ENCODE peak calls at places on chromosomes 3 and 15, in nine cellular contexts. One of them, this sample, is unnamed.
A peak's percentile ranks its signal among the peaks of the same experiment; 100 is the strongest.

GRCh38 chr3:197458179-197458707 is 97.5 kb downstream of the BDH1 start:
- DNase-seq in lower lobe of right lung: peak; percentile 54
- DNase-seq in NCI-H748 treated with DMSO at 0.1 percent for 48 hours: no peak
- DNase-seq in lung microvascular endothelial cell: no peak
- DNase-seq in H54: peak; percentile 30
- DNase-seq in T1000: no peak
- DNase-seq in amygdala: no peak
- DNase-seq in stimulated activated CD8-positive, alpha-beta memory T cell treated with anti-CD3 and anti-CD28 coated beads, Interleukin-12 subunit alpha, Interleukin-12 subunit beta, amount 100 ng/mL, for 4 hours: no peak
- DNase-seq in MM.1S: peak; percentile 77
- DNase-seq in this sample: no peak

GRCh38 chr15:81899024-81899423 is 146.8 kb downstream of the MEX3B start:
- DNase-seq in lower lobe of right lung: no peak
- DNase-seq in NCI-H748 treated with DMSO at 0.1 percent for 48 hours: no peak
- DNase-seq in lung microvascular endothelial cell: no peak
- DNase-seq in H54: no peak
- DNase-seq in T1000: no peak
- DNase-seq in amygdala: no peak
- DNase-seq in stimulated activated CD8-positive, alpha-beta memory T cell treated with anti-CD3 and anti-CD28 coated beads, Interleukin-12 subunit alpha, Interleukin-12 subunit beta, amount 100 ng/mL, for 4 hours: no peak
- DNase-seq in MM.1S: no peak
- DNase-seq in this sample: no peak

GRCh38 chr3:10949197-10949596 is 43.4 kb upstream of the SLC6A1 start:
- DNase-seq in lower lobe of right lung: no peak
- DNase-seq in NCI-H748 treated with DMSO at 0.1 percent for 48 hours: no peak
- DNase-seq in lung microvascular endothelial cell: no peak
- DNase-seq in H54: no peak
- DNase-seq in T1000: no peak
- DNase-seq in amygdala: peak; percentile 31
- DNase-seq in stimulated activated CD8-positive, alpha-beta memory T cell treated with anti-CD3 and anti-CD28 coated beads, Interleukin-12 subunit alpha, Interleukin-12 subunit beta, amount 100 ng/mL, for 4 hours: no peak
- DNase-seq in MM.1S: no peak
- DNase-seq in this sample: no peak

GRCh38 chr15:37394402-37395099 is 294.2 kb upstream of the MEIS2 start:
- DNase-seq in lower lobe of right lung: no peak
- DNase-seq in NCI-H748 treated with DMSO at 0.1 percent for 48 hours: no peak
- DNase-seq in lung microvascular endothelial cell: no peak
- DNase-seq in H54: no peak
- DNase-seq in T1000: no peak
- DNase-seq in amygdala: no peak
- DNase-seq in stimulated activated CD8-positive, alpha-beta memory T cell treated with anti-CD3 and anti-CD28 coated beads, Interleukin-12 subunit alpha, Interleukin-12 subunit beta, amount 100 ng/mL, for 4 hours: no peak
- DNase-seq in MM.1S: peak; percentile 35
- DNase-seq in this sample: no peak

GRCh38 chr15:67746450-67746849 is 78.9 kb upstream of the SKOR1 start:
- DNase-seq in lower lobe of right lung: no peak
- DNase-seq in NCI-H748 treated with DMSO at 0.1 percent for 48 hours: no peak
- DNase-seq in lung microvascular endothelial cell: no peak
- DNase-seq in H54: no peak
- DNase-seq in T1000: no peak
- DNase-seq in amygdala: no peak
- DNase-seq in stimulated activated CD8-positive, alpha-beta memory T cell treated with anti-CD3 and anti-CD28 coated beads, Interleukin-12 subunit alpha, Interleukin-12 subunit beta, amount 100 ng/mL, for 4 hours: no peak
- DNase-seq in MM.1S: no peak
- DNase-seq in this sample: no peak

GRCh38 chr3:136955813-136956212 is 2.0 kb upstream of the IL20RB start:
- DNase-seq in lower lobe of right lung: no peak
- DNase-seq in NCI-H748 treated with DMSO at 0.1 percent for 48 hours: no peak
- DNase-seq in lung microvascular endothelial cell: no peak
- DNase-seq in H54: peak; percentile 20
- DNase-seq in T1000: no peak
- DNase-seq in amygdala: no peak
- DNase-seq in stimulated activated CD8-positive, alpha-beta memory T cell treated with anti-CD3 and anti-CD28 coated beads, Interleukin-12 subunit alpha, Interleukin-12 subunit beta, amount 100 ng/mL, for 4 hours: no peak
- DNase-seq in MM.1S: no peak
- DNase-seq in this sample: no peak

GRCh38 chr15:99932676-99933402 is 199.6 kb upstream of the LYSMD4 start:
- DNase-seq in lower lobe of right lung: no peak
- DNase-seq in NCI-H748 treated with DMSO at 0.1 percent for 48 hours: no peak
- DNase-seq in lung microvascular endothelial cell: no peak
- DNase-seq in H54: no peak
- DNase-seq in T1000: no peak
- DNase-seq in amygdala: no peak
- DNase-seq in stimulated activated CD8-positive, alpha-beta memory T cell treated with anti-CD3 and anti-CD28 coated beads, Interleukin-12 subunit alpha, Interleukin-12 subunit beta, amount 100 ng/mL, for 4 hours: no peak
- DNase-seq in MM.1S: no peak
- DNase-seq in this sample: no peak

GRCh38 chr3:64209866-64210609 is 15.2 kb downstream of the PRICKLE2 start:
- DNase-seq in lower lobe of right lung: peak; percentile 61
- DNase-seq in NCI-H748 treated with DMSO at 0.1 percent for 48 hours: no peak
- DNase-seq in lung microvascular endothelial cell: no peak
- DNase-seq in H54: no peak
- DNase-seq in T1000: no peak
- DNase-seq in amygdala: peak; percentile 22
- DNase-seq in stimulated activated CD8-positive, alpha-beta memory T cell treated with anti-CD3 and anti-CD28 coated beads, Interleukin-12 subunit alpha, Interleukin-12 subunit beta, amount 100 ng/mL, for 4 hours: no peak
- DNase-seq in MM.1S: no peak
- DNase-seq in this sample: no peak

GRCh38 chr3:129112308-129113052 is 9.1 kb downstream of the RAB43 start:
- DNase-seq in lower lobe of right lung: peak; percentile 35
- DNase-seq in NCI-H748 treated with DMSO at 0.1 percent for 48 hours: no peak
- DNase-seq in lung microvascular endothelial cell: no peak
- DNase-seq in H54: no peak
- DNase-seq in T1000: no peak
- DNase-seq in amygdala: no peak
- DNase-seq in stimulated activated CD8-positive, alpha-beta memory T cell treated with anti-CD3 and anti-CD28 coated beads, Interleukin-12 subunit alpha, Interleukin-12 subunit beta, amount 100 ng/mL, for 4 hours: no peak
- DNase-seq in MM.1S: no peak
- DNase-seq in this sample: no peak

GRCh38 chr3:180180795-180181194 is 144.1 kb upstream of the PEX5L start:
- DNase-seq in lower lobe of right lung: no peak
- DNase-seq in NCI-H748 treated with DMSO at 0.1 percent for 48 hours: no peak
- DNase-seq in lung microvascular endothelial cell: no peak
- DNase-seq in H54: no peak
- DNase-seq in T1000: no peak
- DNase-seq in amygdala: no peak
- DNase-seq in stimulated activated CD8-positive, alpha-beta memory T cell treated with anti-CD3 and anti-CD28 coated beads, Interleukin-12 subunit alpha, Interleukin-12 subunit beta, amount 100 ng/mL, for 4 hours: no peak
- DNase-seq in MM.1S: no peak
- DNase-seq in this sample: no peak

GRCh38 chr3:116281313-116282143 is 163.8 kb downstream of the LSAMP start:
- DNase-seq in lower lobe of right lung: no peak
- DNase-seq in NCI-H748 treated with DMSO at 0.1 percent for 48 hours: no peak
- DNase-seq in lung microvascular endothelial cell: no peak
- DNase-seq in H54: no peak
- DNase-seq in T1000: no peak
- DNase-seq in amygdala: no peak
- DNase-seq in stimulated activated CD8-positive, alpha-beta memory T cell treated with anti-CD3 and anti-CD28 coated beads, Interleukin-12 subunit alpha, Interleukin-12 subunit beta, amount 100 ng/mL, for 4 hours: no peak
- DNase-seq in MM.1S: no peak
- DNase-seq in this sample: no peak

GRCh38 chr15:83854314-83854713 is 200.4 kb downstream of the ADAMTSL3 start:
- DNase-seq in lower lobe of right lung: no peak
- DNase-seq in NCI-H748 treated with DMSO at 0.1 percent for 48 hours: no peak
- DNase-seq in lung microvascular endothelial cell: peak; percentile 50
- DNase-seq in H54: no peak
- DNase-seq in T1000: no peak
- DNase-seq in amygdala: no peak
- DNase-seq in stimulated activated CD8-positive, alpha-beta memory T cell treated with anti-CD3 and anti-CD28 coated beads, Interleukin-12 subunit alpha, Interleukin-12 subunit beta, amount 100 ng/mL, for 4 hours: no peak
- DNase-seq in MM.1S: no peak
- DNase-seq in this sample: no peak

GRCh38 chr3:60673123-60673522 is 578.1 kb downstream of the FHIT start:
- DNase-seq in lower lobe of right lung: no peak
- DNase-seq in NCI-H748 treated with DMSO at 0.1 percent for 48 hours: no peak
- DNase-seq in lung microvascular endothelial cell: no peak
- DNase-seq in H54: no peak
- DNase-seq in T1000: no peak
- DNase-seq in amygdala: no peak
- DNase-seq in stimulated activated CD8-positive, alpha-beta memory T cell treated with anti-CD3 and anti-CD28 coated beads, Interleukin-12 subunit alpha, Interleukin-12 subunit beta, amount 100 ng/mL, for 4 hours: no peak
- DNase-seq in MM.1S: no peak
- DNase-seq in this sample: no peak

GRCh38 chr15:73786518-73786917 is 33.4 kb upstream of the INSYN1 start:
- DNase-seq in lower lobe of right lung: no peak
- DNase-seq in NCI-H748 treated with DMSO at 0.1 percent for 48 hours: no peak
- DNase-seq in lung microvascular endothelial cell: no peak
- DNase-seq in H54: no peak
- DNase-seq in T1000: no peak
- DNase-seq in amygdala: peak; percentile 44
- DNase-seq in stimulated activated CD8-positive, alpha-beta memory T cell treated with anti-CD3 and anti-CD28 coated beads, Interleukin-12 subunit alpha, Interleukin-12 subunit beta, amount 100 ng/mL, for 4 hours: no peak
- DNase-seq in MM.1S: no peak
- DNase-seq in this sample: no peak

GRCh38 chr3:112117826-112118571 is 15.0 kb downstream of the GCSAM start:
- DNase-seq in lower lobe of right lung: peak; percentile 54
- DNase-seq in NCI-H748 treated with DMSO at 0.1 percent for 48 hours: no peak
- DNase-seq in lung microvascular endothelial cell: no peak
- DNase-seq in H54: no peak
- DNase-seq in T1000: no peak
- DNase-seq in amygdala: no peak
- DNase-seq in stimulated activated CD8-positive, alpha-beta memory T cell treated with anti-CD3 and anti-CD28 coated beads, Interleukin-12 subunit alpha, Interleukin-12 subunit beta, amount 100 ng/mL, for 4 hours: no peak
- DNase-seq in MM.1S: no peak
- DNase-seq in this sample: no peak

GRCh38 chr3:170497197-170497596 is 78.5 kb downstream of the CLDN11 start:
- DNase-seq in lower lobe of right lung: no peak
- DNase-seq in NCI-H748 treated with DMSO at 0.1 percent for 48 hours: no peak
- DNase-seq in lung microvascular endothelial cell: no peak
- DNase-seq in H54: no peak
- DNase-seq in T1000: no peak
- DNase-seq in amygdala: no peak
- DNase-seq in stimulated activated CD8-positive, alpha-beta memory T cell treated with anti-CD3 and anti-CD28 coated beads, Interleukin-12 subunit alpha, Interleukin-12 subunit beta, amount 100 ng/mL, for 4 hours: no peak
- DNase-seq in MM.1S: no peak
- DNase-seq in this sample: no peak

GRCh38 chr3:59286791-59287531 is 237.1 kb upstream of the CFAP20DC start:
- DNase-seq in lower lobe of right lung: peak; percentile 58
- DNase-seq in NCI-H748 treated with DMSO at 0.1 percent for 48 hours: no peak
- DNase-seq in lung microvascular endothelial cell: no peak
- DNase-seq in H54: no peak
- DNase-seq in T1000: no peak
- DNase-seq in amygdala: no peak
- DNase-seq in stimulated activated CD8-positive, alpha-beta memory T cell treated with anti-CD3 and anti-CD28 coated beads, Interleukin-12 subunit alpha, Interleukin-12 subunit beta, amount 100 ng/mL, for 4 hours: no peak
- DNase-seq in MM.1S: no peak
- DNase-seq in this sample: no peak

GRCh38 chr15:39000008-39000734 is 435.6 kb upstream of the RASGRP1 start:
- DNase-seq in lower lobe of right lung: no peak
- DNase-seq in NCI-H748 treated with DMSO at 0.1 percent for 48 hours: no peak
- DNase-seq in lung microvascular endothelial cell: no peak
- DNase-seq in H54: no peak
- DNase-seq in T1000: no peak
- DNase-seq in amygdala: no peak
- DNase-seq in stimulated activated CD8-positive, alpha-beta memory T cell treated with anti-CD3 and anti-CD28 coated beads, Interleukin-12 subunit alpha, Interleukin-12 subunit beta, amount 100 ng/mL, for 4 hours: no peak
- DNase-seq in MM.1S: no peak
- DNase-seq in this sample: no peak

GRCh38 chr3:190601597-190601996 is 87.7 kb downstream of the IL1RAP start:
- DNase-seq in lower lobe of right lung: no peak
- DNase-seq in NCI-H748 treated with DMSO at 0.1 percent for 48 hours: no peak
- DNase-seq in lung microvascular endothelial cell: no peak
- DNase-seq in H54: no peak
- DNase-seq in T1000: no peak
- DNase-seq in amygdala: no peak
- DNase-seq in stimulated activated CD8-positive, alpha-beta memory T cell treated with anti-CD3 and anti-CD28 coated beads, Interleukin-12 subunit alpha, Interleukin-12 subunit beta, amount 100 ng/mL, for 4 hours: no peak
- DNase-seq in MM.1S: no peak
- DNase-seq in this sample: no peak

GRCh38 chr15:41966414-41966812 is 5.9 kb downstream of the EHD4 start:
- DNase-seq in lower lobe of right lung: no peak
- DNase-seq in NCI-H748 treated with DMSO at 0.1 percent for 48 hours: no peak
- DNase-seq in lung microvascular endothelial cell: no peak
- DNase-seq in H54: no peak
- DNase-seq in T1000: no peak
- DNase-seq in amygdala: no peak
- DNase-seq in stimulated activated CD8-positive, alpha-beta memory T cell treated with anti-CD3 and anti-CD28 coated beads, Interleukin-12 subunit alpha, Interleukin-12 subunit beta, amount 100 ng/mL, for 4 hours: no peak
- DNase-seq in MM.1S: no peak
- DNase-seq in this sample: no peak

GRCh38 chr3:12557472-12558105 is 702 bp downstream of the MKRN2 start:
- DNase-seq in lower lobe of right lung: no peak
- DNase-seq in NCI-H748 treated with DMSO at 0.1 percent for 48 hours: no peak
- DNase-seq in lung microvascular endothelial cell: peak; percentile 40
- DNase-seq in H54: no peak
- DNase-seq in T1000: no peak
- DNase-seq in amygdala: no peak
- DNase-seq in stimulated activated CD8-positive, alpha-beta memory T cell treated with anti-CD3 and anti-CD28 coated beads, Interleukin-12 subunit alpha, Interleukin-12 subunit beta, amount 100 ng/mL, for 4 hours: no peak
- DNase-seq in MM.1S: no peak
- DNase-seq in this sample: no peak

GRCh38 chr3:178107804-178108203 is 428.4 kb upstream of the KCNMB2 start:
- DNase-seq in lower lobe of right lung: no peak
- DNase-seq in NCI-H748 treated with DMSO at 0.1 percent for 48 hours: no peak
- DNase-seq in lung microvascular endothelial cell: no peak
- DNase-seq in H54: no peak
- DNase-seq in T1000: no peak
- DNase-seq in amygdala: no peak
- DNase-seq in stimulated activated CD8-positive, alpha-beta memory T cell treated with anti-CD3 and anti-CD28 coated beads, Interleukin-12 subunit alpha, Interleukin-12 subunit beta, amount 100 ng/mL, for 4 hours: no peak
- DNase-seq in MM.1S: no peak
- DNase-seq in this sample: no peak

GRCh38 chr3:66985336-66985920 is 12.7 kb upstream of the KBTBD8 start:
- DNase-seq in lower lobe of right lung: no peak
- DNase-seq in NCI-H748 treated with DMSO at 0.1 percent for 48 hours: no peak
- DNase-seq in lung microvascular endothelial cell: peak; percentile 80
- DNase-seq in H54: no peak
- DNase-seq in T1000: no peak
- DNase-seq in amygdala: no peak
- DNase-seq in stimulated activated CD8-positive, alpha-beta memory T cell treated with anti-CD3 and anti-CD28 coated beads, Interleukin-12 subunit alpha, Interleukin-12 subunit beta, amount 100 ng/mL, for 4 hours: no peak
- DNase-seq in MM.1S: no peak
- DNase-seq in this sample: no peak